ENCODE peak calls at places on chromosomes 6 and 20, in four cellular contexts. O is adrenal gland, E is ovary, W is GM12891. G is an unnamed sample.

GRCh38 chr6:157821342-157822033 is 1.6 kb upstream of the SNX9 start:
- DNase-seq in W (no peak), O (no peak), E (no peak), G (no peak)

GRCh38 chr6:152950240-152950639 is 32.6 kb downstream of the FBXO5 start:
- DNase-seq in W (no peak), O (no peak), E (no peak), G (no peak)

GRCh38 chr20:7308163-7308562 is 540.7 kb downstream of the BMP2 start:
- DNase-seq in W (no peak), O (no peak), E (no peak), G (no peak)

GRCh38 chr6:82245376-82245775 is 2.2 kb downstream of the IBTK start:
- DNase-seq in W (no peak), E (no peak), O (no peak), G (no peak)

GRCh38 chr6:158758941-158759479 is 60.2 kb downstream of the EZR start:
- DNase-seq in E (no peak), W (no peak), O (peak), G (no peak)

GRCh38 chr6:14589192-14589591 is 471.6 kb downstream of the CD83 start:
- DNase-seq in O (no peak), W (no peak), E (no peak), G (no peak)

GRCh38 chr20:63023071-63023835 is 16.5 kb upstream of the BHLHE23 start:
- DNase-seq in W (no peak), O (no peak), E (no peak), G (no peak)

GRCh38 chr6:159633196-159633595 is 59.8 kb downstream of the SOD2 start:
- DNase-seq in W (no peak), E (no peak), O (no peak), G (peak)

GRCh38 chr20:35598476-35598875 is 17.2 kb upstream of the SPAG4 start:
- DNase-seq in E (no peak), W (no peak), O (no peak), G (no peak)

GRCh38 chr6:54621285-54621684 is 225.3 kb upstream of the FAM83B start:
- DNase-seq in W (no peak), E (no peak), O (no peak), G (no peak)

GRCh38 chr20:23666698-23667097 is 22.1 kb downstream of the CST4 start:
- DNase-seq in O (no peak), W (no peak), E (no peak), G (no peak)

GRCh38 chr6:51996296-51996947 is 91.0 kb downstream of the PKHD1 start:
- DNase-seq in O (no peak), E (no peak), W (peak), G (no peak)

GRCh38 chr6:81144346-81144745 is 608.1 kb downstream of the TENT5A start:
- DNase-seq in O (no peak), W (no peak), E (no peak), G (no peak)

GRCh38 chr6:154445417-154445816 is 65.1 kb downstream of the CNKSR3 start:
- DNase-seq in W (no peak), O (no peak), E (no peak), G (no peak)

GRCh38 chr6:162153120-162153519 is 574.4 kb downstream of the PRKN start:
- DNase-seq in E (no peak), W (no peak), O (no peak), G (no peak)

GRCh38 chr6:106882133-106882532 is 92.4 kb downstream of the CD24 start:
- DNase-seq in W (no peak), O (no peak), E (no peak), G (no peak)

GRCh38 chr6:89843070-89843469 is 13.4 kb downstream of the CASP8AP2 start:
- DNase-seq in E (no peak), W (no peak), O (no peak), G (no peak)

GRCh38 chr6:142542704-142543233 is 241.0 kb downstream of the ADGRG6 start:
- DNase-seq in O (peak), W (no peak), E (peak), G (no peak)

GRCh38 chr6:3522561-3523287 is 65.9 kb upstream of the SLC22A23 start:
- DNase-seq in O (no peak), W (no peak), E (no peak), G (peak)

GRCh38 chr6:138664740-138665139 is 108.8 kb upstream of the CCDC28A start:
- DNase-seq in W (no peak), O (no peak), E (no peak), G (no peak)

GRCh38 chr6:1535295-1535694 is 74.4 kb upstream of the FOXC1 start:
- DNase-seq in W (no peak), O (no peak), E (no peak), G (peak)

GRCh38 chr6:97626586-97627441 is 343.8 kb upstream of the MMS22L start:
- DNase-seq in W (no peak), E (no peak), O (peak), G (no peak)

GRCh38 chr6:35691027-35691824 is 2.5 kb upstream of the FKBP5 start:
- DNase-seq in W (no peak), O (peak), E (peak), G (no peak)

GRCh38 chr20:47821481-47822100 is 36.3 kb upstream of the SULF2 start:
- DNase-seq in E (no peak), W (no peak), O (no peak), G (peak)

GRCh38 chr6:21628162-21628561 is 34.6 kb downstream of the SOX4 start:
- DNase-seq in O (no peak), W (peak), E (no peak), G (no peak)

GRCh38 chr20:48742912-48743680 is 84.7 kb downstream of the PREX1 start:
- DNase-seq in E (no peak), O (no peak), W (no peak), G (no peak)

GRCh38 chr6:137247724-137248123 is 28.5 kb upstream of the IFNGR1 start:
- DNase-seq in E (no peak), O (no peak), W (no peak), G (no peak)

GRCh38 chr6:3911614-3912336 is 62.6 kb downstream of the FAM50B start:
- DNase-seq in W (no peak), E (peak), O (peak), G (peak)

GRCh38 chr6:56593801-56594318 is 48.8 kb downstream of the DST start:
- DNase-seq in O (no peak), E (no peak), W (peak), G (no peak)

GRCh38 chr6:2078888-2079287 is 166.5 kb downstream of the GMDS start:
- DNase-seq in E (no peak), O (no peak), W (no peak), G (no peak)

GRCh38 chr20:51360451-51361230 is 181.9 kb downstream of the NFATC2 start:
- DNase-seq in W (no peak), E (no peak), O (no peak), G (peak)

GRCh38 chr6:96152114-96152708 is 136.4 kb downstream of the FUT9 start:
- DNase-seq in W (no peak), E (no peak), O (no peak), G (no peak)

GRCh38 chr6:35473075-35473848 is 5.1 kb downstream of the RPL10A start:
- DNase-seq in W (no peak), E (no peak), O (no peak), G (no peak)

GRCh38 chr20:62337558-62338293 is 29.4 kb downstream of the LAMA5 start:
- DNase-seq in O (no peak), E (no peak), W (no peak), G (no peak)

GRCh38 chr6:148530394-148530923 is 187.8 kb downstream of the SASH1 start:
- DNase-seq in O (no peak), E (no peak), W (no peak), G (peak)

GRCh38 chr20:52893498-52893897 is 78.7 kb upstream of the TSHZ2 start:
- DNase-seq in W (no peak), E (no peak), O (no peak), G (no peak)

GRCh38 chr20:52889225-52889624 is 82.9 kb upstream of the TSHZ2 start:
- DNase-seq in W (no peak), O (no peak), E (no peak), G (no peak)

GRCh38 chr20:52888096-52888495 is 84.1 kb upstream of the TSHZ2 start:
- DNase-seq in E (no peak), O (no peak), W (no peak), G (no peak)

GRCh38 chr20:52892023-52892422 is 80.1 kb upstream of the TSHZ2 start:
- DNase-seq in E (no peak), O (no peak), W (no peak), G (no peak)

DNA sequence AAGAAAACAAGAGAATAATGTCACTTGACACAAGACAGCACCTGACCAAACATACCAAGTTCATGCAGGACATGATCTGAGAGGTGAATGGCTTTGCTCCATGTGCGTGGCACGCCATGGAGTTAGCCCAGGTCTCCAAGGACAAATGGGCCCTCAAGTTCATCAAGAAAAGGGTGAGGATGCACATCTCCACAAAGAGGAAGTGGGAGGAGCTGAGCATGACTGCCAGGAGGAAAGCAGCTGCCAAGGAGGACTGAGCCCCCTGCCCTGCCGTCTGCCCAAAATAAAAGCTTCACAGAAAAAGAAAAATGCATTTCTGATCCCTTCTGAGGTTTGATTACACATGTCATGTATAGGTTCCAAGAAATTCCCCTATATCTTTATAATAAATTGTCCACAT is 82.0 kb upstream of the TSHZ2 start:
- DNase-seq in W (no peak), O (no peak), E (no peak), G (no peak)
- TF ChIP-seq POLR2A in W (no peak), O (no peak), E (no peak), G (no peak)

GRCh38 chr6:146915671-146916127 is 288.5 kb upstream of the STXBP5 start:
- DNase-seq in E (no peak), W (no peak), O (no peak), G (no peak)

GRCh38 chr6:146914563-146915483 is 289.4 kb upstream of the STXBP5 start:
- DNase-seq in E (peak), W (no peak), O (peak), G (peak)

GRCh38 chr6:146911635-146912034 is 292.6 kb upstream of the STXBP5 start:
- DNase-seq in W (no peak), E (no peak), O (no peak), G (no peak)

GRCh38 chr6:146912730-146913680 is 291.2 kb upstream of the STXBP5 start:
- DNase-seq in E (no peak), W (no peak), O (no peak), G (no peak)

DNA sequence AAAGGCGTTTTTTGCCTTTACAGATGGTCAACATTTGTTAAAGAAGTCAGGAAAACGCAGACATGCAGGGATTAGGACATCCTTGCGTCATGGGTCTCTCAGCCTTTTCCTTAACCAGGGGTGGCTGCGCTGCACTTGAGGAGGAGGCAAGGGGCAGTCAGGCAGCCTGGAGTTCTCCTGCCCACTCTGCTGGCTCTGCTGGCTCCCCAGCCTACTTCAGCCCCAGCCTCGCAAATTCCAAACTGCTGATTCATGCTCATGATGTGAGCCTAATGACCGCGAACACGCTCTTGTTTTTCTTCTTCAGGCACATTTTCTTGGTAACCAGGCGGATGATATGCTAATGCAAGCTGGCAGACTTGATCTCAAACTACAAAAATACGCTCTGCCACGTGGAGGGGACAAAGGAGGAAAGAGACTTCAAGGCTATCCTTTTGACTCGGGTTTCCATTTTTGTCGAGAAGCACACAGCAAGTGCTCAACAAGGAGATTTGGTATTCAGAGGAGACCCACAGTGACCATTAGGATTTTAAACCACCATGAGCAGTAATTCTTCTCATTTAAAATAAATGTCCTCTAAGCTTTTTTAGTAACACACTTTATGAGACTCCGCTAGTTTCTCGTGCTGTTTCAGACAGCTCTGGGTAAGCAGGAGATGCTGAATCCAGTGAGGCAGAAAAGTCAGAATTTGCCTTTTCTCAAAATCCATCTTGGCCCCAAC is 290.2 kb upstream of the STXBP5 start:
- DNase-seq in W (no peak), E (peak), O (peak), G (peak)
- TF ChIP-seq POLR2A in W (no peak), E (no peak), O (peak), G (peak)

GRCh38 chr20:10133532-10133931 is 85.1 kb upstream of the SNAP25 start:
- DNase-seq in O (no peak), W (no peak), E (no peak), G (no peak)
- TF ChIP-seq POLR2A in O (no peak), W (no peak), E (no peak), G (no peak)

GRCh38 chr6:169724554-169725269 is 412 bp upstream of the PHF10 start:
- DNase-seq in O (peak), E (peak), W (peak), G (no peak)

GRCh38 chr6:169720207-169720855 is 4.0 kb downstream of the PHF10 start:
- DNase-seq in O (no peak), W (no peak), E (no peak), G (no peak)

GRCh38 chr6:169723200-169723909 is 945 bp downstream of the PHF10 start:
- DNase-seq in O (peak), W (peak), E (peak), G (no peak)

GRCh38 chr6:169723991-169724553 is at the start of gene PHF10:
- DNase-seq in O (no peak), W (peak), E (peak), G (no peak)

GRCh38 chr6:169722362-169723199 is 1.7 kb downstream of the PHF10 start:
- DNase-seq in O (peak), E (peak), W (no peak), G (peak)
- TF ChIP-seq POLR2A in O (no peak), E (no peak), W (no peak), G (no peak)

G was measured in H54.